ENCODE peak calls at places on chromosomes 6 and 20, in eight cellular contexts. G is fibroblast of the aortic adventitia; D is SJSA1; K is breast epithelium; M is activated CD4-positive, alpha-beta T cell treated with anti-CD3 and anti-CD28 coated beads for 1 hour; E is stimulated activated CD4-positive, alpha-beta T cell treated with anti-CD3 and anti-CD28 coated beads, Interleukin-2, amount 100 ng/mL, for 24 hours; W is central memory CD4-positive, alpha-beta T cell; J is iris pigment epithelial cell. T is an unnamed sample.

GRCh38 chr20:37525810-37526209 is 1.9 kb downstream of the BLCAP start:
- DNase-seq in J (no peak), D (no peak), K (no peak), G (no peak), E (no peak), M (no peak), W (no peak), T (no peak)

GRCh38 chr6:3773696-3774298 is 22.3 kb upstream of the PXDC1 start:
- DNase-seq in W (no peak), G (peak), M (no peak), D (no peak), E (no peak), K (no peak), J (peak), T (no peak)

GRCh38 chr6:53066059-53066406 is 829 bp downstream of the FBXO9 start:
- DNase-seq in G (peak), M (peak), W (peak), D (peak), K (peak), J (peak), E (peak), T (peak)

GRCh38 chr6:1652842-1653241 is 43.1 kb downstream of the FOXC1 start:
- DNase-seq in K (no peak), E (no peak), M (no peak), W (no peak), J (no peak), G (no peak), D (no peak), T (no peak)

GRCh38 chr6:142485256-142485655 is 183.4 kb downstream of the ADGRG6 start:
- DNase-seq in G (peak), M (no peak), D (no peak), K (no peak), E (no peak), W (no peak), J (peak), T (no peak)

GRCh38 chr6:139567095-139567494 is 192.6 kb upstream of the CITED2 start:
- DNase-seq in M (no peak), G (no peak), W (no peak), D (peak), K (no peak), E (no peak), J (peak), T (no peak)

GRCh38 chr20:1939270-1939595 is 44.0 kb downstream of the SIRPA start:
- DNase-seq in G (no peak), D (no peak), J (no peak), K (no peak), M (no peak), W (no peak), E (no peak), T (no peak)

GRCh38 chr6:90198758-90199425 is 97.8 kb downstream of the BACH2 start:
- DNase-seq in M (no peak), E (no peak), K (no peak), W (no peak), D (no peak), J (no peak), G (no peak), T (no peak)

GRCh38 chr20:36604952-36605308 is 649 bp upstream of the RAB5IF start:
- DNase-seq in D (no peak), G (no peak), J (no peak), M (peak), K (no peak), W (no peak), E (peak), T (peak)

GRCh38 chr20:4661191-4661590 is 60.5 kb upstream of the PRND start:
- DNase-seq in G (no peak), E (peak), K (no peak), D (no peak), W (peak), M (no peak), J (no peak), T (no peak)

GRCh38 chr6:99350573-99350972 is 1.1 kb upstream of the FAXC start:
- DNase-seq in D (peak), J (no peak), W (no peak), G (no peak), M (no peak), E (no peak), K (no peak), T (no peak)

GRCh38 chr6:44665143-44665542 is 277.6 kb downstream of the CDC5L start:
- DNase-seq in D (no peak), G (no peak), E (no peak), M (no peak), J (no peak), K (no peak), W (no peak), T (no peak)

GRCh38 chr20:63863021-63863797 is 1.9 kb upstream of the TPD52L2 start:
- DNase-seq in W (no peak), D (no peak), M (no peak), E (no peak), G (no peak), J (no peak), K (no peak), T (no peak)

GRCh38 chr20:62651285-62652021 is 9.2 kb downstream of the SLCO4A1 start:
- DNase-seq in M (peak), D (no peak), G (no peak), K (no peak), E (peak), W (peak), J (no peak), T (peak)

GRCh38 chr6:43074847-43075741 is 1.0 kb upstream of the PTK7 start:
- DNase-seq in D (no peak), E (no peak), K (no peak), W (no peak), G (peak), J (peak), M (no peak), T (no peak)

GRCh38 chr6:149941583-149942460 is at the start of gene ULBP2:
- DNase-seq in J (peak), G (peak), E (peak), D (peak), K (no peak), W (peak), M (peak), T (peak)

GRCh38 chr20:25549866-25550477 is 35.4 kb downstream of the NINL start:
- DNase-seq in M (no peak), D (no peak), G (peak), K (no peak), E (no peak), J (peak), W (no peak), T (no peak)

GRCh38 chr20:44586289-44586911 is 4.0 kb downstream of the PKIG start:
- DNase-seq in J (no peak), W (no peak), G (no peak), M (no peak), E (no peak), K (no peak), D (no peak), T (peak)

GRCh38 chr20:59131541-59132285 is 31.9 kb upstream of the ZNF831 start:
- DNase-seq in G (no peak), J (no peak), K (no peak), M (no peak), D (no peak), E (no peak), W (no peak), T (no peak)

GRCh38 chr20:63404129-63405085 is 43.3 kb upstream of the CHRNA4 start:
- DNase-seq in G (no peak), J (no peak), W (no peak), M (no peak), E (no peak), D (no peak), K (no peak), T (no peak)

T was measured in stimulated activated naive B cell treated with anti-CD40 and anti-IgM and Interleukin-4, amounts not matched to agents 10 μg/mL and 1 μg/mL and 100 μg/mL, for 72 hours.